ENCODE peak calls at places on chromosomes 13 and 19, in five cellular contexts. G, N, X, Q and M are unnamed samples.

GRCh38 chr13:79458436-79458835 is 22.5 kb upstream of the NDFIP2 start:
- DNase-seq in X (no peak), Q (no peak), G (no peak), N (no peak), M (no peak)

GRCh38 chr19:4260605-4261191 is 13.8 kb downstream of the YJU2 start:
- DNase-seq in G (no peak), X (peak; percentile 55), N (no peak), Q (no peak), M (no peak)

GRCh38 chr19:5186293-5187050 is 154.1 kb downstream of the PTPRS start:
- DNase-seq in Q (no peak), G (peak; percentile 88), N (no peak), X (no peak), M (no peak)

GRCh38 chr19:17075860-17076538 is 422 bp downstream of the MYO9B start:
- DNase-seq in N (peak; percentile 51), X (peak; percentile 69), Q (no peak), G (no peak), M (peak; percentile 58)

GRCh38 chr13:98746968-98747367 is 5.5 kb downstream of the SLC15A1 start:
- DNase-seq in N (no peak), G (no peak), X (no peak), Q (no peak), M (no peak)

GRCh38 chr13:23570099-23570926 is at the start of gene TNFRSF19:
- DNase-seq in G (peak; percentile 84), N (no peak), X (no peak), Q (no peak), M (no peak)

GRCh38 chr19:6378036-6378435 is 2.3 kb upstream of the PSPN start:
- DNase-seq in N (no peak), Q (no peak), X (no peak), G (no peak), M (no peak)

GRCh38 chr13:33280923-33281322 is 4.6 kb downstream of the STARD13 start:
- DNase-seq in X (no peak), N (no peak), Q (no peak), G (no peak), M (no peak)

GRCh38 chr13:101739382-101740178 is 287.1 kb downstream of the ITGBL1 start:
- DNase-seq in Q (no peak), G (no peak), X (no peak), N (no peak), M (no peak)

GRCh38 chr19:54339646-54340358 is 840 bp upstream of the LILRA4 start:
- DNase-seq in X (peak; percentile 61), G (no peak), Q (no peak), N (no peak), M (no peak)

GRCh38 chr13:113528798-113529180 is 38.3 kb upstream of the DCUN1D2 start:
- DNase-seq in N (no peak), X (no peak), G (no peak), Q (no peak), M (no peak)

GRCh38 chr13:56352356-56352755 is 788.4 kb upstream of the PRR20A start:
- DNase-seq in G (no peak), X (no peak), N (no peak), Q (no peak), M (no peak)